ENCODE peak calls at places on chromosomes 3 and 15, in five cellular contexts. O is cardiac fibroblast, H is A549, S is suprapubic skin, R is iPS DF 6.9. A is an unnamed sample.

GRCh38 chr3:150062492-150062891 is 91.8 kb upstream of the PFN2 start:
- DNase-seq in O (peak), H (no peak), S (no peak), R (no peak), A (no peak)

GRCh38 chr15:85588657-85589056 is 206.1 kb downstream of the KLHL25 start:
- DNase-seq in O (peak), H (no peak), S (no peak), R (no peak), A (no peak)

GRCh38 chr3:71310595-71311319 is 272.8 kb downstream of the FOXP1 start:
- DNase-seq in O (peak), H (no peak), S (no peak), R (no peak), A (no peak)

GRCh38 chr15:20340331-20340811 is 201.2 kb downstream of the GOLGA6L6 start:
- DNase-seq in O (no peak), H (no peak), S (peak), R (no peak), A (peak)

GRCh38 chr15:68812596-68813548 is 7.8 kb downstream of the ANP32A start:
- DNase-seq in O (peak), H (no peak), S (no peak), R (no peak), A (peak)

GRCh38 chr3:122739172-122739571 is 54.5 kb downstream of the HSPBAP1 start:
- DNase-seq in O (no peak), H (no peak), S (no peak), R (no peak), A (no peak)

GRCh38 chr3:40847571-40847992 is 322.8 kb downstream of the ZNF621 start:
- DNase-seq in O (peak), H (no peak), S (no peak), R (peak), A (no peak)

GRCh38 chr3:79976466-79976865 is 208.7 kb upstream of the ROBO1 start:
- DNase-seq in O (peak), H (no peak), S (no peak), R (no peak), A (no peak)

GRCh38 chr15:62648954-62649353 is 393.6 kb upstream of the TPM1 start:
- DNase-seq in O (peak), H (no peak), S (no peak), R (no peak), A (no peak)

GRCh38 chr3:16906679-16907078 is 21.9 kb downstream of the PLCL2 start:
- DNase-seq in O (peak), H (no peak), S (no peak), R (no peak), A (no peak)

A was measured in left lobe of liver.